ENCODE peak calls at places on chromosomes 12 and 14, in four cellular contexts. One of them, this sample, is unnamed.

GRCh38 chr14:100861188-100861936 is 35.4 kb downstream of the MEG3 start:
- DNase-seq in GM12878: no peak
- DNase-seq in H1: no peak
- DNase-seq in K562: no peak
- DNase-seq in this sample: no peak

GRCh38 chr14:32370720-32371119 is 41.6 kb downstream of the AKAP6 start:
- DNase-seq in GM12878: no peak
- DNase-seq in H1: no peak
- DNase-seq in K562: no peak
- DNase-seq in this sample: peak; percentile 10

GRCh38 chr12:50353869-50354593 is 42.4 kb downstream of the FAM186A start:
- DNase-seq in GM12878: no peak
- DNase-seq in H1: no peak
- DNase-seq in K562: no peak
- DNase-seq in this sample: no peak

GRCh38 chr12:51905507-51906438 is 1.5 kb upstream of the ACVRL1 start:
- DNase-seq in GM12878: no peak
- DNase-seq in H1: no peak
- DNase-seq in K562: peak; percentile 66
- DNase-seq in this sample: no peak

GRCh38 chr14:22099942-22100763 is 426.5 kb upstream of the OR4E1 start:
- DNase-seq in GM12878: no peak
- DNase-seq in H1: peak; percentile 72
- DNase-seq in K562: no peak
- DNase-seq in this sample: peak; percentile 61

GRCh38 chr12:103783744-103784664 is 57.0 kb downstream of the NT5DC3 start:
- DNase-seq in GM12878: no peak
- DNase-seq in H1: no peak
- DNase-seq in K562: no peak
- DNase-seq in this sample: no peak

GRCh38 chr14:100548295-100548655 is 38.9 kb downstream of the BEGAIN start:
- DNase-seq in GM12878: no peak
- DNase-seq in H1: no peak
- DNase-seq in K562: no peak
- DNase-seq in this sample: no peak

GRCh38 chr12:124162151-124163110 is 132.5 kb upstream of the RFLNA start:
- DNase-seq in GM12878: no peak
- DNase-seq in H1: no peak
- DNase-seq in K562: no peak
- DNase-seq in this sample: peak; percentile 6

GRCh38 chr14:33564774-33565630 is 385.9 kb downstream of the EGLN3 start:
- DNase-seq in GM12878: peak; percentile 57
- DNase-seq in H1: no peak
- DNase-seq in K562: no peak
- DNase-seq in this sample: no peak

GRCh38 chr14:68779761-68780323 is 13.0 kb downstream of the ZFP36L1 start:
- DNase-seq in GM12878: no peak
- DNase-seq in H1: no peak
- DNase-seq in K562: no peak
- DNase-seq in this sample: peak; percentile 94
- TF ChIP-seq EGR1 in GM12878: no peak
- TF ChIP-seq EGR1 in H1: no peak
- TF ChIP-seq EGR1 in K562: no peak
- TF ChIP-seq EGR1 in this sample: no peak

GRCh38 chr12:89857652-89858274 is 149.1 kb upstream of the ATP2B1 start:
- DNase-seq in GM12878: no peak
- DNase-seq in H1: no peak
- DNase-seq in K562: no peak
- DNase-seq in this sample: no peak
- TF ChIP-seq EGR1 in GM12878: no peak
- TF ChIP-seq EGR1 in H1: no peak
- TF ChIP-seq EGR1 in K562: no peak
- TF ChIP-seq EGR1 in this sample: no peak

GRCh38 chr14:104515059-104515810 is 64.3 kb upstream of the C14orf180 start:
- DNase-seq in GM12878: no peak
- DNase-seq in H1: peak; percentile 17
- DNase-seq in K562: no peak
- DNase-seq in this sample: no peak
- TF ChIP-seq EGR1 in GM12878: no peak
- TF ChIP-seq EGR1 in H1: no peak
- TF ChIP-seq EGR1 in K562: no peak
- TF ChIP-seq EGR1 in this sample: no peak

GRCh38 chr12:32134144-32134888 is 27.7 kb downstream of the BICD1 start:
- DNase-seq in GM12878: peak; percentile 61
- DNase-seq in H1: no peak
- DNase-seq in K562: no peak
- DNase-seq in this sample: no peak

GRCh38 chr12:32140867-32141266 is 34.2 kb downstream of the BICD1 start:
- DNase-seq in GM12878: no peak
- DNase-seq in H1: no peak
- DNase-seq in K562: no peak
- DNase-seq in this sample: no peak

GRCh38 chr12:32136404-32136803 is 29.8 kb downstream of the BICD1 start:
- DNase-seq in GM12878: no peak
- DNase-seq in H1: no peak
- DNase-seq in K562: no peak
- DNase-seq in this sample: no peak

GRCh38 chr12:32135967-32136366 is 29.3 kb downstream of the BICD1 start:
- DNase-seq in GM12878: no peak
- DNase-seq in H1: no peak
- DNase-seq in K562: no peak
- DNase-seq in this sample: no peak

DNA sequence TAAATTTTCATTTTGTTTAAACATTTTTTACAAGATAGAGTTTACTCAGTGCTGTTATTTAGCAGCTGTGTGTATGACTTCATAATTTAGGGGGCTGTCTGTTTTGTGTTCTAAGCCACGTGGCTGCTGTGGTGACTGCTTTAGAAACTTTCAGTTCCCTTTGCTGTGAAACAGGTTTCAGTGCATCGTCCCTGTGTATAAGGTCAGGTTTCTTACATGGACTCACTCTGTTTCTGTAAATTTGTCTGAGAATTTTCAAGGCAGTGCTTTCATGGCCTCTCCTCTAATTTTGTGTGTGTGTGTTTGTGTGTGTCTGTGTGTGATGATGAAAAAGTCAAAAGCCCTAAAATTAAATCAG is 32.4 kb downstream of the BICD1 start:
- DNase-seq in GM12878: peak; percentile 92
- DNase-seq in H1: no peak
- DNase-seq in K562: no peak
- DNase-seq in this sample: no peak
- TF ChIP-seq EGR1 in GM12878: no peak
- TF ChIP-seq EGR1 in H1: no peak
- TF ChIP-seq EGR1 in K562: no peak
- TF ChIP-seq EGR1 in this sample: no peak

GRCh38 chr14:88421286-88421685 is 35.8 kb downstream of the SPATA7 start:
- DNase-seq in GM12878: no peak
- DNase-seq in H1: no peak
- DNase-seq in K562: no peak
- DNase-seq in this sample: no peak
- TF ChIP-seq EGR1 in GM12878: no peak
- TF ChIP-seq EGR1 in H1: no peak
- TF ChIP-seq EGR1 in K562: no peak
- TF ChIP-seq EGR1 in this sample: no peak

GRCh38 chr12:53764630-53765029 is 12.9 kb upstream of the CISTR start:
- DNase-seq in GM12878: no peak
- DNase-seq in H1: no peak
- DNase-seq in K562: no peak
- DNase-seq in this sample: no peak
- TF ChIP-seq EGR1 in GM12878: no peak
- TF ChIP-seq EGR1 in H1: no peak
- TF ChIP-seq EGR1 in K562: no peak
- TF ChIP-seq EGR1 in this sample: no peak

GRCh38 chr14:86334355-86334754 is 804.4 kb downstream of the FLRT2 start:
- DNase-seq in GM12878: no peak
- DNase-seq in H1: no peak
- DNase-seq in K562: no peak
- DNase-seq in this sample: no peak
- TF ChIP-seq EGR1 in GM12878: no peak
- TF ChIP-seq EGR1 in H1: no peak
- TF ChIP-seq EGR1 in K562: no peak
- TF ChIP-seq EGR1 in this sample: no peak

DNA sequence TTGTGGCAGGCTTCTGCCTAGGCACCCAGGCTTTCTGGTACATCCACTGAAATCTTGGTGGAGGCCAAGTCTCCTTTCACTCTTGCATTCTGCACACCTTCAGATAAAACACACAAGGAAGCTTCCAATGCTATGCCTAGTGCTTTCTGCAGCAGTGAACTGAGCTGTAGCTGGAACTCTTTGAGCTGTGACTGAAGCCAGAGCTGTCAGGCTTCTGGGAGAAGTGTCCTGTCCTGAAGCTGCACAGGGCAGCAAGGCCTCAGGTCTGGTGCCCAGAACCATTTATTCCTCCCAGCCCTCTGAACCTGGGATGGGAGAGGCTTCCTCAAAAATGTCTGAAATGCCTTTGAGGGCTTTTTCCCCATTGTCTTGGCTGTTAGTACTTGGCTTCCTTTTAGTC is 941.7 kb downstream of the LRFN5 start:
- DNase-seq in GM12878: no peak
- DNase-seq in H1: no peak
- DNase-seq in K562: no peak
- DNase-seq in this sample: no peak
- TF ChIP-seq EGR1 in GM12878: no peak
- TF ChIP-seq EGR1 in H1: no peak
- TF ChIP-seq EGR1 in K562: no peak
- TF ChIP-seq EGR1 in this sample: no peak